ENCODE peak calls at places on chromosomes 2 and 18, in nine cellular contexts. Y, T, M, C, J, Z, H, P and L are unnamed samples.
A peak's percentile ranks its signal among the peaks of the same experiment; 100 is the strongest.

GRCh38 chr18:6728809-6729246 is 688 bp upstream of the ARHGAP28 start:
- DNase-seq in Y (no peak), T (peak; percentile 12), M (no peak), C (no peak), J (no peak), Z (no peak), H (no peak), P (no peak), L (no peak)

GRCh38 chr2:190843874-190844699 is 36.5 kb upstream of the GLS start:
- DNase-seq in Y (no peak), T (peak; percentile 64), M (peak; percentile 94), C (no peak), J (no peak), Z (peak; percentile 61), H (no peak), P (no peak), L (no peak)

GRCh38 chr2:67684991-67685390 is 287.9 kb downstream of the ETAA1 start:
- DNase-seq in Y (no peak), T (no peak), M (no peak), C (no peak), J (no peak), Z (no peak), H (no peak), P (no peak), L (no peak)

GRCh38 chr2:168583064-168583709 is 127.1 kb downstream of the CERS6 start:
- DNase-seq in Y (no peak), T (peak; percentile 43), M (no peak), C (peak; percentile 67), J (no peak), Z (peak; percentile 56), H (no peak), P (no peak), L (no peak)

GRCh38 chr2:152555048-152555447 is 162.2 kb downstream of the PRPF40A start:
- DNase-seq in Y (no peak), T (no peak), M (no peak), C (peak; percentile 61), J (no peak), Z (peak; percentile 28), H (no peak), P (no peak), L (no peak)

GRCh38 chr2:115115135-115115534 is 672.7 kb downstream of the DPP10 start:
- DNase-seq in Y (no peak), T (no peak), M (no peak), C (no peak), J (no peak), Z (no peak), H (no peak), P (no peak), L (no peak)

GRCh38 chr18:46302866-46303485 is 198.8 kb downstream of the HAUS1 start:
- DNase-seq in Y (no peak), T (no peak), M (no peak), C (no peak), J (no peak), Z (no peak), H (no peak), P (no peak), L (no peak)

GRCh38 chr2:172253190-172254052 is 150.7 kb upstream of the DLX2 start:
- DNase-seq in Y (no peak), T (peak; percentile 100), M (peak; percentile 100), C (peak; percentile 99), J (no peak), Z (peak; percentile 100), H (peak; percentile 80), P (peak; percentile 53), L (no peak)

GRCh38 chr2:155381446-155381845 is 683.0 kb downstream of the KCNJ3 start:
- DNase-seq in Y (no peak), T (no peak), M (no peak), C (no peak), J (no peak), Z (no peak), H (no peak), P (no peak), L (no peak)

GRCh38 chr2:101395545-101396351 is 8.4 kb upstream of the CREG2 start:
- DNase-seq in Y (no peak), T (no peak), M (peak; percentile 45), C (no peak), J (no peak), Z (peak; percentile 28), H (no peak), P (no peak), L (no peak)

GRCh38 chr2:60319031-60319547 is 234.4 kb downstream of the BCL11A start:
- DNase-seq in Y (no peak), T (no peak), M (no peak), C (no peak), J (no peak), Z (no peak), H (no peak), P (no peak), L (no peak)

GRCh38 chr2:55109219-55109891 is 59.1 kb upstream of the RTN4 start:
- DNase-seq in Y (no peak), T (peak; percentile 66), M (peak; percentile 30), C (peak; percentile 83), J (no peak), Z (peak; percentile 77), H (no peak), P (no peak), L (no peak)

GRCh38 chr2:220081171-220081570 is 453.7 kb downstream of the SLC4A3 start:
- DNase-seq in Y (no peak), T (no peak), M (no peak), C (no peak), J (no peak), Z (no peak), H (no peak), P (no peak), L (no peak)

GRCh38 chr2:227293531-227293930 is 31.5 kb upstream of the MFF start:
- DNase-seq in Y (no peak), T (no peak), M (no peak), C (no peak), J (no peak), Z (no peak), H (no peak), P (no peak), L (no peak)

GRCh38 chr2:156021326-156022040 is 311.0 kb downstream of the NR4A2 start:
- DNase-seq in Y (no peak), T (no peak), M (peak; percentile 75), C (peak; percentile 0), J (no peak), Z (no peak), H (no peak), P (no peak), L (no peak)

GRCh38 chr2:232873292-232873908 is 3.3 kb downstream of the SNORC start:
- DNase-seq in Y (no peak), T (no peak), M (no peak), C (no peak), J (peak; percentile 67), Z (no peak), H (no peak), P (no peak), L (no peak)

GRCh38 chr2:34261701-34262100 is 662.6 kb upstream of the FAM98A start:
- DNase-seq in Y (no peak), T (no peak), M (no peak), C (no peak), J (no peak), Z (no peak), H (no peak), P (no peak), L (no peak)

DNA sequence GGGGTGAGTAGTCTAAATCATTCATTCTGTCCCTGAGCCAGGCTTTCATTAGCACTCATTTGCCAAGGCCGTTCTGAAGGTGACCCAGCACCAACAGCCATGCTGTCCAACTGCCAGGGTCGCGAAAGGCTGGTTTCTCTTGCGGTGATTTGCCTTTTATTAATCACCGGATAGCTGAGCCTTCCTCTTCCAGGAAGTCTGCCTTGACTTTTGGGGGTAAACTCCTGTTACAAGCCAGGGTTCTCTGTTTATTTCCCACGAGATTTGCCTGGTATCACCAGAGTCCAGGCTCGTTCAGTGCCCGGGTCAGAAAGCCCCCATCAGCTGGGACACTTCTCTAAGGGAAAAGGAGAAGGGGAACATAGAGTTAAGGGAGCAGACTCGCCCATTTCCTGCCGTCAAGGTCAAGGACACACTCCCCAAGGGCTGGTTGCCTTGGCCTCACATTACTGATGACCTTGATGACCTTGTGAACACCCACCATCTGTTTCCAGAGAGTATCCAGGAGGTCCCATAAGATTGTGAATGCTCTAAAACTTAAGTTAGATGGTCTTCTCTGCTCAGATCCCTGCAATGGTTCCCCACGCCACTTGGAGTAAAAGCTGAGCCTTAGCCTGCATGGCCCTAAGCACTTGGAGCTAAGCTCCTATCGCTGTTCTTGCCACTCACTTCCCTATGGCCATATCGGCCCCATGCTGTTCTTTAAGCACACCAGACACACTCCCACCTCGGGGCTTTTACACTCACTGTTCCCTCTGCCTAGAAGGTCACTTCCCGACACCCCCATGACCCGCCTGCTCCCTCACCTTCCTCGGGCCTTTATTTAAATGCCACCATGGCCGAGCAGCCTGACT is 118.0 kb upstream of the STPG4 start:
- DNase-seq in Y (no peak), T (no peak), M (no peak), C (no peak), J (no peak), Z (no peak), H (peak; percentile 28), P (no peak), L (no peak)
- H3K4me3 ChIP-seq in Y (peak overlapping the region; percentile 18), T (no peak overlapping the region), M (no peak overlapping the region), C (no peak overlapping the region), J (no peak overlapping the region), Z (no peak overlapping the region), H (no peak overlapping the region), P (peak overlapping the region; percentile 40), L (peak overlapping the region; percentile 51)

GRCh38 chr2:75729861-75730260 is 19.1 kb upstream of the GCFC2 start:
- DNase-seq in Y (no peak), T (no peak), M (peak; percentile 26), C (peak; percentile 26), J (no peak), Z (no peak), H (no peak), P (no peak), L (no peak)
- TF ChIP-seq CTCF in Y (no peak), T (peak; percentile 27), M (peak; percentile 41), C (peak; percentile 43), J (no peak), Z (peak; percentile 11), H (no peak), P (no peak), L (peak; percentile 15)

GRCh38 chr18:63831080-63831788 is 56.0 kb downstream of the SERPINB7 start:
- DNase-seq in Y (no peak), T (peak; percentile 84), M (peak; percentile 43), C (peak; percentile 66), J (no peak), Z (peak; percentile 65), H (no peak), P (no peak), L (no peak)
- H3K4me3 ChIP-seq in Y (no peak overlapping the region), T (no peak overlapping the region), M (no peak overlapping the region), C (no peak overlapping the region), J (no peak overlapping the region), Z (no peak overlapping the region), H (no peak overlapping the region), P (no peak overlapping the region), L (no peak overlapping the region)

DNA sequence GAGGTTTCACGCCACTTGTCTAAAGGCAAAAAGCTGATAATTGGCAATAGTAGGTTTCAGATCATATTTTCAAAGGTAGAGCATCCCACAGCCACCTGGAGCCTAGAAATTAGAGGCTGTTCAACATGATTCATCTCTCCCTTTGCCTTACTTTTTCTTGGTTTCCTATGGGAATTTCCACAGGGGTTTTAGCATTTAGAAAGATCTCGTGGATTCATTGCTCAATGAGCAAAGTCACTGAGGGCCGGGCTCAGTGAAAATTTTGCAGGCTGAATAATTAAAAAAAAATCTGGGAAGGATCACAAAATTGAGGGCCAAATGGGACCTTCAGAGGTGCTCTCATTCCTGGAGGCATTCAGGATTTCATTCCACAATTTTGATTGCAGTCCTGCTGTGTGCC is 137.1 kb downstream of the VAPA start:
- DNase-seq in Y (no peak), T (no peak), M (no peak), C (no peak), J (no peak), Z (peak; percentile 30), H (no peak), P (no peak), L (no peak)
- TF ChIP-seq CTCF in Y (no peak), T (no peak), M (no peak), C (no peak), J (no peak), Z (no peak), H (no peak), P (no peak), L (no peak)